ENCODE peak calls at places on chromosomes 1 and 21, in seven cellular contexts. I is neural crest cell, W is tibial nerve, R is GM12878, V is RWPE1, S is WTC11, M is PC-9. F is an unnamed sample.

GRCh38 chr1:228142616-228143203 is 2.6 kb downstream of the GUK1 start:
- DNase-seq in I (no peak), W (peak), R (no peak), V (no peak), S (no peak), M (no peak), F (no peak)

GRCh38 chr1:22699629-22700028 is 11.0 kb upstream of the EPHB2 start:
- DNase-seq in I (no peak), W (no peak), R (no peak), V (no peak), S (no peak), M (no peak), F (no peak)

GRCh38 chr1:10726355-10726754 is 70.1 kb downstream of the CASZ1 start:
- DNase-seq in I (no peak), W (no peak), R (no peak), V (no peak), S (no peak), M (no peak), F (no peak)

GRCh38 chr1:223860051-223860559 is 14.4 kb upstream of the TP53BP2 start:
- DNase-seq in I (no peak), W (no peak), R (no peak), V (no peak), S (no peak), M (peak), F (no peak)

GRCh38 chr1:167344605-167345385 is 124.1 kb downstream of the POU2F1 start:
- DNase-seq in I (no peak), W (no peak), R (no peak), V (no peak), S (no peak), M (no peak), F (no peak)

GRCh38 chr1:14217384-14217783 is 381.1 kb upstream of the KAZN start:
- DNase-seq in I (no peak), W (no peak), R (no peak), V (no peak), S (no peak), M (no peak), F (no peak)

GRCh38 chr1:183604048-183604808 is 14.0 kb upstream of the NCF2 start:
- DNase-seq in I (no peak), W (no peak), R (peak), V (no peak), S (no peak), M (peak), F (no peak)

GRCh38 chr1:90919900-90920299 is 101.9 kb downstream of the ZNF644 start:
- DNase-seq in I (no peak), W (no peak), R (no peak), V (no peak), S (no peak), M (no peak), F (no peak)

GRCh38 chr1:214002472-214002871 is 14.7 kb downstream of the PROX1 start:
- DNase-seq in I (no peak), W (no peak), R (no peak), V (peak), S (no peak), M (no peak), F (no peak)

GRCh38 chr1:78247079-78247478 is 201.3 kb downstream of the GIPC2 start:
- DNase-seq in I (no peak), W (no peak), R (no peak), V (no peak), S (no peak), M (no peak), F (no peak)

GRCh38 chr21:45152265-45152746 is 77.9 kb downstream of the ADARB1 start:
- DNase-seq in I (peak), W (no peak), R (no peak), V (no peak), S (peak), M (no peak), F (peak)
- TF ChIP-seq CTCF in I (peak), W (no peak), R (peak), V (no peak), S (no peak), M (no peak), F (peak)

GRCh38 chr1:88549536-88549935 is 134.5 kb upstream of the PKN2 start:
- DNase-seq in I (no peak), W (no peak), R (no peak), V (no peak), S (no peak), M (no peak), F (no peak)
- TF ChIP-seq CTCF in I (peak), W (peak), R (no peak), V (peak), S (no peak), M (peak), F (peak)

DNA sequence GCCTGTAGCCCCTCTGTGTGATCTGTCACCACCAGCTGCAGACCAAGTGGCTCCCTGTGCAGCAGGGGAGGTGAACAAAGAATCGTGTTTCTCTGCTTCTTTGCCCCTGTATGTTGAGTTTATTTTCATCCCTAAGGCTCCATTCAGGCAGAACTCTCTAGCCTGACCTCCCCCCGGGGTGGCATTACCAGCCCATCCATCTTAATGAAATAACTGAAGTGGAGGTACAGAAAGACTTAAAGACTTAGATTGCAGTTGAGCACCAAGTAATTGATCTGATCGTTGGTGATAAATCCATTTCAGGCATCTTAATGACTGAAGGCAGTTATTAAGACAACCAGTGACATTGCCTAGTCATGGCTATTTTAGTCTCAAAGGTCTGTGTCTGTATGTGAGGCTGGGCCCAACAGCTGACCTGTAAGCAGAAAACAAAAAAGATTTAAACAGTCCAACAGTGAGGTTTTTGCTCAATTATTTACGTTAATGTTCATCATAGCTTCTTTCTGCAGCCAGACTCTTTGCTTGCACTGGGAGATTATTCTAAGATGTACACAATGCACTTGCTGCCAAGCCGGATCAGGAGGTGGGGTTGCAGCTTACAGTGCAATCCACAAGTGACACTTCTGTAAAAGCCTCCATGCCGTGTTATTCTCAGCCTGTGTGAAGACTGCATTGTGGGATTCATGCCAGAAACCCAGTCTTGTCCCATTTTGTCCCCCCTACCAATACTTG is 362.9 kb upstream of the DUSP10 start:
- DNase-seq in I (no peak), W (no peak), R (no peak), V (no peak), S (no peak), M (no peak), F (peak)
- TF ChIP-seq CTCF in I (no peak), W (no peak), R (no peak), V (no peak), S (no peak), M (no peak), F (no peak)

DNA sequence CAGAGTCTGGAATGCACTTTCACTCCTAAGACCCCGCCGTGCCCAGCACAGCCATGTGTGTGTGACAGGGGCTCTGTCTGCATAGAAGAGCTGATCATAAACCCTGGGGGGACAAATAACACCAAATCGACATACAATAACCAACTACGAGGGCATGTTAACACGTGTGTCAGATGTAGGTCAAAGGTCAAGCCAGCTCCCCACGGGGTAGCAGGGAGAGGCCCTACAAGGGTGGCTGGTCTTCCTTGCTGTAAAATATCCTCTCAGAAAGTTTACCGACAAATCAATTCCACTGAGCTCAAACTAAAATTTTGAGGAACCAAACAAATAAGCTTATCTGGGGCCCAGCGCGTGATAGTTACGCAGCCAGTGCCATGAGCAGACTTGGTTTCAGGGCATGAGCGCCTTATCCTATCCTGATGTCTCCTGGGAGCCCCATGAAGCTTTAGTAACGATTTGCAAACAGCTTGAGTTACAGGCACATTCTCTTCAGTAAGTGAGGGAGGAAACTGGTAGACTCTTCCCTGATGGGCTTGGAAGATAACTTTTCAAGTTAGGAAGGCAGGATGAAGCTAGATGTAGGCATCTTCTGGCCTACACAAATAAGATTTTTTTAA is 2.7 kb upstream of the TMPRSS3 start:
- DNase-seq in I (no peak), W (no peak), R (no peak), V (no peak), S (no peak), M (no peak), F (no peak)
- TF ChIP-seq CTCF in I (no peak), W (no peak), R (no peak), V (no peak), S (no peak), M (no peak), F (no peak)

DNA sequence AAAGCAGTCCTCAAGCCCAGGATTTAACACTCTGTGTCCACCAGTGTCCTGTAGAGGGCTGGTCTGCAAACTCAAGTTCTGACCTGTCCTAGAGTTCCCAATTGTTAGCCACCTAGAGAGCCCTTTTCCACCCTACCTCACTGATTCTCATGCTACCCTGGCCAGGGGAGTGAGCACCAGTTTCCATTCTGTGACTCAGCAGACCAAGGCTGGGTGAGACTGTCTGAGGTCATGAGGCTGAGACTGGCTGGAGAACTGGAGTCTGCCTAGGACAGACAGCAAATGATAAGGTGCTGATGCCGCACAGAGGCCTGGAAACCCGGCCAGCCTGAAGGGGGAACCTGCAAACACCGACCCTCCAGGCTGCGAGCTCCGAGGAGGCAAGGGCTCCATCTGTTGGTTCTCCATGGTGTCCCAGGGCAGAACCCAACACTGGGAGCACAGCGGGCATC is 13.7 kb downstream of the GLIS1 start:
- DNase-seq in I (no peak), W (no peak), R (no peak), V (no peak), S (peak), M (no peak), F (peak)
- TF ChIP-seq CTCF in I (no peak), W (no peak), R (no peak), V (no peak), S (no peak), M (no peak), F (peak)

DNA sequence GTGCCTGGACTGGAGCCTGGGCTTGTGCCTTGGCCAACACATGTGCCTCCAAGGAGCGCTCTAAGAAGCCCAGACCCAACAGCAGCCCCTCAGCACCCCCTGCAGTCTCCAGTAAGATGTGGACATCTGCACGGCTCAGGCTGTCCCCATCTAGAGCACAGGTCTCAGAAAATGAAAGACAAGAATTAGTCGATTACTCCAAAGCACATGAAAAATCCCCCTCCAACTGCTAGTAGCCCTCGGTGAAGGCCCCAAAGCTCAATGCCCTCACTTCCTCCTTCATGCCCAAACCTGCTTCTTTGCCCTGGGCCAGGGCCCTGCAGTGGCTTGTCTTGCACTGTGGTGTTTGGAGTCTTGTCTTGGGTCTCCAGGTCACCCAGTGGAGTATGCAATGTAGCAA is 21.9 kb upstream of the ERO1B start:
- DNase-seq in I (no peak), W (no peak), R (peak), V (peak), S (no peak), M (no peak), F (no peak)
- TF ChIP-seq CTCF in I (no peak), W (no peak), R (peak), V (no peak), S (no peak), M (no peak), F (no peak)